ENCODE peak calls at places on chromosome 5, in ten cellular contexts. R is Peyer's patch, S is mucosa of descending colon, F is breast epithelium, W is K562, Z is uterus, K is IMR-90, G is mammary epithelial cell, T is adrenal gland, D is colonic mucosa. Q is an unnamed sample.
A peak's percentile ranks its signal among the peaks of the same experiment; 100 is the strongest.

GRCh38 chr5:175444060-175444904 is at the start of gene DRD1:
- DNase-seq in R (no peak), S (peak; percentile 56), F (no peak), W (peak; percentile 61), Z (no peak), K (peak; percentile 21), G (peak; percentile 25), T (peak; percentile 49), D (peak; percentile 42), Q (peak; percentile 62)

GRCh38 chr5:60101561-60101960 is 208.0 kb upstream of the PDE4D start:
- DNase-seq in R (no peak), S (no peak), F (no peak), W (no peak), Z (no peak), K (no peak), G (no peak), T (no peak), D (no peak), Q (no peak)

GRCh38 chr5:54825005-54825404 is 160.4 kb downstream of the ESM1 start:
- DNase-seq in R (no peak), S (no peak), F (no peak), W (no peak), Z (no peak), K (peak; percentile 81), G (peak; percentile 51), T (no peak), D (no peak), Q (no peak)

GRCh38 chr5:168177831-168178450 is 113.5 kb upstream of the WWC1 start:
- DNase-seq in R (no peak), S (no peak), F (no peak), W (no peak), Z (no peak), K (no peak), G (no peak), T (no peak), D (no peak), Q (no peak)

GRCh38 chr5:147635882-147636531 is 126.1 kb upstream of the DPYSL3 start:
- DNase-seq in R (no peak), S (no peak), F (no peak), W (no peak), Z (no peak), K (no peak), G (no peak), T (no peak), D (no peak), Q (no peak)

GRCh38 chr5:78113689-78114088 is 180.8 kb downstream of the AP3B1 start:
- DNase-seq in R (peak; percentile 49), S (no peak), F (no peak), W (no peak), Z (no peak), K (no peak), G (no peak), T (no peak), D (no peak), Q (no peak)

GRCh38 chr5:102815084-102815483 is 60.0 kb downstream of the PAM start:
- DNase-seq in R (no peak), S (no peak), F (no peak), W (no peak), Z (no peak), K (no peak), G (no peak), T (no peak), D (no peak), Q (no peak)

GRCh38 chr5:26487553-26487952 is 550.8 kb downstream of the CDH9 start:
- DNase-seq in R (no peak), S (no peak), F (no peak), W (no peak), Z (no peak), K (no peak), G (no peak), T (no peak), D (no peak), Q (no peak)

GRCh38 chr5:135353952-135354721 is 44.9 kb downstream of the MACROH2A1 start:
- DNase-seq in R (no peak), S (no peak), F (no peak), W (no peak), Z (no peak), K (peak; percentile 96), G (no peak), T (no peak), D (no peak), Q (no peak)

GRCh38 chr5:129743541-129744187 is 4.2 kb upstream of the MINAR2 start:
- DNase-seq in R (no peak), S (no peak), F (no peak), W (no peak), Z (no peak), K (no peak), G (no peak), T (no peak), D (no peak), Q (no peak)

GRCh38 chr5:92086059-92086811 is 703.1 kb upstream of the ARRDC3 start:
- DNase-seq in R (no peak), S (no peak), F (no peak), W (no peak), Z (no peak), K (no peak), G (no peak), T (no peak), D (no peak), Q (no peak)

GRCh38 chr5:92081958-92082712 is 699.0 kb upstream of the ARRDC3 start:
- DNase-seq in R (no peak), S (no peak), F (no peak), W (no peak), Z (no peak), K (no peak), G (no peak), T (no peak), D (no peak), Q (no peak)
- H3K4me3 ChIP-seq in R (no peak overlapping the region), S (no peak overlapping the region), F (peak overlapping the region; percentile 29), W (no peak overlapping the region), Z (no peak overlapping the region), K (no peak overlapping the region), G (no peak overlapping the region), T (no peak overlapping the region), D (no peak overlapping the region), Q (no peak overlapping the region)

GRCh38 chr5:166845044-166845443 is 1446.4 kb upstream of the WWC1 start:
- DNase-seq in R (no peak), S (peak; percentile 6), F (no peak), W (peak; percentile 7), Z (no peak), K (no peak), G (peak; percentile 0), T (no peak), D (no peak), Q (no peak)
- H3K4me1 ChIP-seq in R (no peaks in the 10 kb centered on the region), S (no peaks in the 10 kb centered on the region), F (no peaks in the 10 kb centered on the region), W (no peaks in the 10 kb centered on the region), Z (no peaks in the 10 kb centered on the region), K (no peaks in the 10 kb centered on the region), G (no peaks in the 10 kb centered on the region), T (no peaks in the 10 kb centered on the region), D (no peaks in the 10 kb centered on the region), Q (no peaks in the 10 kb centered on the region)

GRCh38 chr5:39138892-39139291 is 64.7 kb upstream of the RICTOR start:
- DNase-seq in R (no peak), S (no peak), F (no peak), W (no peak), Z (no peak), K (peak; percentile 92), G (peak; percentile 85), T (no peak), D (no peak), Q (no peak)

GRCh38 chr5:39137391-39138181 is 63.4 kb upstream of the RICTOR start:
- DNase-seq in R (no peak), S (no peak), F (no peak), W (no peak), Z (no peak), K (no peak), G (no peak), T (no peak), D (no peak), Q (no peak)

GRCh38 chr5:39132792-39133191 is 58.6 kb upstream of the RICTOR start:
- DNase-seq in R (no peak), S (no peak), F (no peak), W (no peak), Z (no peak), K (no peak), G (no peak), T (no peak), D (no peak), Q (no peak)

GRCh38 chr5:39140558-39141168 is 66.5 kb upstream of the RICTOR start:
- DNase-seq in R (no peak), S (no peak), F (no peak), W (no peak), Z (no peak), K (peak; percentile 13), G (no peak), T (no peak), D (no peak), Q (no peak)

GRCh38 chr5:39138182-39138487 is 63.9 kb upstream of the RICTOR start:
- DNase-seq in R (no peak), S (no peak), F (no peak), W (no peak), Z (no peak), K (no peak), G (peak; percentile 53), T (no peak), D (no peak), Q (no peak)
- H3K4me3 ChIP-seq in R (no peak overlapping the region), S (no peak overlapping the region), F (no peak overlapping the region), W (no peak overlapping the region), Z (no peak overlapping the region), K (no peak overlapping the region), G (no peak overlapping the region), T (no peak overlapping the region), D (no peak overlapping the region), Q (no peak overlapping the region)

DNA sequence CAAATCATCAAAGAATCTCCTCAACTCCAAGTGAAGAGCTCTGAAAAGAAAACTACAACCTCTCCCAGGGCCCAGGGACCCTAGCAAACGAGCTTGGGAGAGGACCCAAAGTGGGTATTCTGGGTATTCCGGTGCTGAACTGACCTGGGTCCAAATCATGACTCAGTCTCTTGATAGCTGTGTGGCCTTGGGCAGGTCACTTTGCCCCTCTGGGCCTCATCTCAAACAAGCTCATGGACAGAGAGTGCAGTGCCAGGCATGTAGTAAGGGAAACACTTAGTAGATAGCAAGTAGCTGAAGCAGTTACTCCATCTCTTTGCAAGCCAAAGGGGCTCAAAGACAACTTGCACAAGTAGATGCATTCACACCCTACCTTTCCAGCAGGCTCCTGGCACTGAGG is 12.4 kb downstream of the ACSL6 start:
- DNase-seq in R (no peak), S (no peak), F (no peak), W (no peak), Z (no peak), K (no peak), G (no peak), T (no peak), D (no peak), Q (no peak)
- H3K4me1 ChIP-seq in R (peaks cover 10% of the 10 kb centered on the region), S (no peaks in the 10 kb centered on the region), F (no peaks in the 10 kb centered on the region), W (peaks cover 48% of the 10 kb centered on the region), Z (no peaks in the 10 kb centered on the region), K (peaks cover 2% of the 10 kb centered on the region), G (no peaks in the 10 kb centered on the region), T (peaks cover 25% of the 10 kb centered on the region), D (no peaks in the 10 kb centered on the region), Q (peaks cover 46% of the 10 kb centered on the region)